ENCODE peak calls at places on chromosomes 6 and 20, in eight cellular contexts. J is GM12865, L is ovary, S is neural progenitor cell, Y is right cardiac atrium, T is heart left ventricle, B is OCI-LY7, Q is IMR-90. I is an unnamed sample.

GRCh38 chr20:8129211-8129986 is 2.7 kb upstream of the PLCB1 start:
- DNase-seq in J (no peak), L (no peak), S (no peak), Y (peak), T (no peak), B (no peak), Q (peak), I (peak)

GRCh38 chr20:33653218-33653899 is 8.8 kb upstream of the C20orf144 start:
- DNase-seq in J (peak), L (peak), S (peak), Y (peak), T (peak), B (peak), Q (peak), I (peak)

GRCh38 chr6:17042422-17043147 is 59.3 kb upstream of the STMND1 start:
- DNase-seq in J (no peak), L (no peak), S (peak), Y (no peak), T (peak), B (no peak), Q (peak), I (peak)

GRCh38 chr6:106247293-106247692 is 78.3 kb downstream of the ATG5 start:
- DNase-seq in J (peak), L (no peak), S (no peak), Y (no peak), T (no peak), B (no peak), Q (peak), I (no peak)

GRCh38 chr20:47032969-47033578 is 138.4 kb downstream of the EYA2 start:
- DNase-seq in J (no peak), L (no peak), S (no peak), Y (no peak), T (no peak), B (no peak), Q (no peak), I (no peak)

GRCh38 chr6:133590814-133591213 is 298.1 kb upstream of the TCF21 start:
- DNase-seq in J (no peak), L (no peak), S (no peak), Y (no peak), T (no peak), B (no peak), Q (peak), I (peak)

GRCh38 chr6:30411515-30412207 is 66.7 kb downstream of the RPP21 start:
- DNase-seq in J (peak), L (no peak), S (peak), Y (peak), T (peak), B (peak), Q (peak), I (peak)

GRCh38 chr6:7058250-7058923 is 49.4 kb upstream of the RREB1 start:
- DNase-seq in J (no peak), L (no peak), S (no peak), Y (no peak), T (peak), B (no peak), Q (peak), I (peak)

GRCh38 chr6:81562169-81562568 is 190.3 kb downstream of the TENT5A start:
- DNase-seq in J (no peak), L (no peak), S (no peak), Y (no peak), T (no peak), B (no peak), Q (peak), I (peak)

GRCh38 chr6:139490482-139490881 is 116.0 kb upstream of the CITED2 start:
- DNase-seq in J (peak), L (no peak), S (no peak), Y (no peak), T (no peak), B (peak), Q (peak), I (peak)

GRCh38 chr6:110595112-110595511 is 118.7 kb upstream of the SLC22A16 start:
- DNase-seq in J (no peak), L (no peak), S (no peak), Y (no peak), T (no peak), B (no peak), Q (no peak), I (peak)

GRCh38 chr6:22247916-22248482 is 48.8 kb downstream of the PRL start:
- DNase-seq in J (no peak), L (no peak), S (no peak), Y (no peak), T (no peak), B (no peak), Q (no peak), I (peak)

GRCh38 chr20:2524435-2525272 is 11.7 kb upstream of the TMC2 start:
- DNase-seq in J (peak), L (peak), S (peak), Y (peak), T (peak), B (peak), Q (peak), I (peak)

GRCh38 chr6:40931927-40932326 is 107.1 kb downstream of the UNC5CL start:
- DNase-seq in J (no peak), L (no peak), S (no peak), Y (no peak), T (no peak), B (no peak), Q (peak), I (no peak)

GRCh38 chr20:43187476-43188233 is 2.1 kb downstream of the PTPRT start:
- DNase-seq in J (peak), L (peak), S (peak), Y (peak), T (peak), B (peak), Q (peak), I (peak)

GRCh38 chr20:35648836-35649235 is 15.9 kb downstream of the CPNE1 start:
- DNase-seq in J (no peak), L (no peak), S (no peak), Y (no peak), T (no peak), B (no peak), Q (peak), I (peak)

DNA sequence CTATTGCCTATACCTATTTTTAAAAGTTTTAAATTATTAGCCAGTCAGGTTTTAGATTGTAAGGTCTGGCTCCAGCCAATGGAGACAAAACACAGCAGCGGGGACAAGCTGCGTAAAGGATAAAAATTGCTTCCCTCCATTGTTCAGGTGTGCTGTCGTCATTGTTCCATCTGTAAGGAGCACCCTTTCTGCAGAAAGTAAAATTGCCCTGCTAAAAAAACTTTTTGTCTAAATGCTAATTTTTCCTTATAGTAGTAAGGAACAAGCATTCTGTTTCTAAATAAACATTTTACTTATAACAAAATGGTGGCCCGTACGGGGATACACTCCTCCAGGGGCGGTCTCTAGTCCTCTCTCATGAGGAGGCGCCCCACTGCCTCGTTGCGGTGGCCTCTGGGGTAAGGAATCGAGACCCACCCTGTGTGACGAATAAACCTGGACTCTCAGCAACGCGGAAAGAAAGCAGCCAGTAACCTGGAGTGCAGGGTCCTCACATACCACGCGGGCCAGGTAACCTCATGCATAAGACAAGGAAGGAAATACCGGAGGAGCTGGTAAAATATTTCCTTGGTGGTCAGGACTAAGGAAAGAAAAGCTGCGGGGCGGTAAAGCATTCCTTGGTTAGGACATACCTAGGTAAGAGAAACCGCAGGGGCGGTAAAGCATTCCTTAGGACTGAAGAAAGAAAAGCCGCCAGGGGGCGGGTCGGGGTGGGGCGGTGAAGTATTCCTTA is 80.5 kb downstream of the SYTL3 start:
- DNase-seq in J (no peak), L (no peak), S (peak), Y (no peak), T (no peak), B (no peak), Q (no peak), I (no peak)
- H3K4me3 ChIP-seq in J (no peak), L (no peak), S (peak), Y (no peak), T (no peak), B (no peak), Q (no peak), I (no peak)

GRCh38 chr20:53900380-53900999 is 169.9 kb downstream of the BCAS1 start:
- DNase-seq in J (peak), L (no peak), S (no peak), Y (no peak), T (no peak), B (no peak), Q (peak), I (peak)

GRCh38 chr20:53903652-53903987 is 166.8 kb downstream of the BCAS1 start:
- DNase-seq in J (no peak), L (no peak), S (no peak), Y (no peak), T (no peak), B (no peak), Q (no peak), I (no peak)

GRCh38 chr20:53901064-53901463 is 169.3 kb downstream of the BCAS1 start:
- DNase-seq in J (no peak), L (no peak), S (no peak), Y (no peak), T (no peak), B (no peak), Q (peak), I (peak)

GRCh38 chr20:53902968-53903651 is 167.3 kb downstream of the BCAS1 start:
- DNase-seq in J (no peak), L (no peak), S (no peak), Y (no peak), T (no peak), B (no peak), Q (no peak), I (peak)

DNA sequence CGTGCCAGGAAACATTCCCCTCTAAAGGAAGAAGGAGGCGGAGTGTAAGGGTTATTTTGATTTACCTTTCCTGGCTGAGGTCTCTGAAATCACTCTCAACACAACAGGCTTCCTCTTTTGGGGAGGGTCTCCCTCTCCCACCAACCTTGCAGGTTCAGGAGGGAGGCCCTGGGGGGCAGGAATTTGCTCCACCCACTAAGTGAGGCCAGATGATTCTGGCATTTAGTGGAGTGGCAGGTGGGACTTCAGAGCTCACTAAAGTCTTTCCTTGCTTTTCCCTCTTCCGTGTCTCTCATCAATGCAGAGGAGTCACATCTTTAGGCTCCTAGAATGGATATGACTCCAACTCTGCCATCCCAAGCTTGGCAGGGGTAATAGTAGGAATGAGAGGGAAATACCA is 168.7 kb downstream of the BCAS1 start:
- DNase-seq in J (no peak), L (no peak), S (no peak), Y (no peak), T (no peak), B (no peak), Q (no peak), I (no peak)
- H3K4me3 ChIP-seq in J (no peak), L (no peak), S (no peak), Y (no peak), T (no peak), B (no peak), Q (no peak), I (no peak)

GRCh38 chr6:145962581-145962980 is 1.6 kb downstream of the SHPRH start:
- DNase-seq in J (no peak), L (no peak), S (no peak), Y (no peak), T (no peak), B (no peak), Q (no peak), I (no peak)
- H3K4me3 ChIP-seq in J (peak), L (peak), S (peak), Y (peak), T (no peak), B (peak), Q (no peak), I (peak)

GRCh38 chr6:27834879-27835549 is 77.2 kb downstream of the OR2B2 start:
- DNase-seq in J (peak), L (no peak), S (no peak), Y (no peak), T (no peak), B (peak), Q (no peak), I (no peak)

GRCh38 chr6:27825025-27825823 is 87.0 kb downstream of the OR2B2 start:
- DNase-seq in J (peak), L (no peak), S (no peak), Y (no peak), T (no peak), B (peak), Q (no peak), I (no peak)

GRCh38 chr6:27834384-27834783 is 77.8 kb downstream of the OR2B2 start:
- DNase-seq in J (no peak), L (no peak), S (no peak), Y (no peak), T (no peak), B (no peak), Q (no peak), I (no peak)

GRCh38 chr6:27830212-27830664 is 82.0 kb downstream of the OR2B2 start:
- DNase-seq in J (no peak), L (no peak), S (peak), Y (no peak), T (no peak), B (no peak), Q (no peak), I (no peak)

GRCh38 chr6:27829453-27830211 is 82.6 kb downstream of the OR2B2 start:
- DNase-seq in J (no peak), L (no peak), S (no peak), Y (no peak), T (no peak), B (peak), Q (peak), I (no peak)
- H3K4me3 ChIP-seq in J (peak), L (no peak), S (peak), Y (no peak), T (no peak), B (peak), Q (peak), I (peak)

DNA sequence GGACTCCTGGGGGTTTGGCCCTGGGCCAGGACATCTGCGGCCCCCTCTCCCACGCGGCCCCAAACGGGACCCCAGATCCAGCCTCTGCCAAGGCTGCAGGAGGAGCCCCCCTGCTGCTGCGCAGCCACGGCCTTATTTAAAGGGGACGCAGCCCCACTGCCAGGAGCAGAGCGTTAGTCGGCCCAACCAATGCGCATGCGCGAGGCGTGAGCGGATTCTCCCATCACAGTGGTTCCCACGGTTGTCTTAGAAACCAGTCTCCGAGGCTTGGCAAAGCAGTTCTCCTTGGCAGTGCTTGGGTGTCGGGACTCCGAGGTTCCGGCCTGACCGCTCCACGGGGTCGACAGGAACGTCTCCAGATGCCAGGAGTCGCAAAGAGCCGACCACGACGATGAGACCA is 288.3 kb upstream of the ZNF337 start:
- DNase-seq in J (no peak), L (peak), S (no peak), Y (peak), T (peak), B (no peak), Q (peak), I (peak)
- H3K4me3 ChIP-seq in J (no peak), L (peak), S (no peak), Y (peak), T (no peak), B (no peak), Q (peak), I (no peak)

DNA sequence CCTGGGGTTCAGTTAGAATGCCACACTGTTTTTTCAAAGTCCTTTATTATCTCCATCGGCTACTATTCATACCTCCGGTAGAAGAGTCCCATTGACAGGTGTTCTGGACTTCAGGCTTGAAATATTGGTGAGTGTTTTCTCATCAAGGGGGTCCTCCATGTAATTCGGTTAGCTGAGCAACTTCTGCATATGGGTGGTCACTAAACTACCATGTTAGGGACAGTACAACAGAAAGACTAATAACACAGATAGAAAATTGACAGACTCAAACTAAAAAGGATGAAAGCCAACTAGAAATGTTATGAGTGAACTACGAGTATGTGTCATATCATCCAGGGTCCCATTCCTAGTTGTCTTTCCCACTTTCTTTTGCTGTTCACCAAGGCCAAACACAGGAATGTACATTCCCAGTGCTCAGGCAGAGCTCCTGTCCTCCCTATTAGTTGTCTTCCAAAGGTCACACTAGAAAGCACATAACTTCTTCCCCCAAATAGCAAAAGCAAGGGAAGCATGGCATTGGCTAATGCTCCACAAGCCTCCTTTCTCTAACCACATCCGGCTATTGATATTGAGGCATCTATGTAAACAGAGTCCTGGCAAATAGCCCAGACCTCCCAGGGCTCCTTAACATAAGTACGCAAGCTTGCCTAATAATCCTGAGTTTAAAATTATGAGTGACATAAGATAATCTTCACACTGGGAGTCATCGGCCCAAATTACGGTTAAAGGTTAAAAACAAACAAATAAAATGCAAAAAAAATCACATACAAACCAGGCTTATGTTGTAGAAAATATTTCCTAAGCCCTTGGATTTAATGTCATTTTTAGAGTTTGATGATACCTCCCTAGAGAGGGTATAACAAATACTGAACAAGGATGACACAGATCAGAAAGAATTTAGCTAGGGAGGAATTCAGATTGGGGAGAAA is 13.2 kb downstream of the CCN2 start:
- DNase-seq in J (no peak), L (no peak), S (no peak), Y (no peak), T (no peak), B (no peak), Q (peak), I (peak)
- H3K4me3 ChIP-seq in J (no peak), L (no peak), S (no peak), Y (no peak), T (no peak), B (no peak), Q (no peak), I (no peak)

DNA sequence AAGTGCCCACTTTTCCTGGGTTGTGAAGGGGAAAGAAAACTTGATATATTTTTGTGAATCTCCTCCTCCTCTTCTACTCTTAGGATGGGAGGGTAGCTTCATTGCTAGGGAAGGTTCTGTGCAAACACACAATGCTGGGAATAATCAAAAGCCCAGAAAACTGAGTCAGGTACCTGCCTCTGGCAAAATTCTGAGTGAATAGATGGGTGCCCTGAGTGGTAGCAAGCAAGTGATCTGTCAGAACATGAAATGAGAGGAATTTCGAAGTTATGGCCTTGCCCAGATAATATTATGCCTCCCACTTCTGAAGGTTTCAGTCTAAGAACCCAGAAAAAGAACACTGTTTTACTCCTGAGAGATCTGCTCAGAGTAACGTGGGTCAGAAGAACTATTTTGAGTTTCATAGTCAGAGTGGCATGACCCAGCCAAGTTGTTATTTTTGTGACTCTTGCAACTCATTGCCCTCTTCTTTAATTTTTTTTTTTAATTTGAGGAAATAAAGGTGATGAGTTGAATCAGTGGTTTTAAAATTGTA is 158.3 kb downstream of the BMP2 start:
- DNase-seq in J (no peak), L (no peak), S (no peak), Y (no peak), T (no peak), B (no peak), Q (no peak), I (no peak)
- H3K4me3 ChIP-seq in J (no peak), L (no peak), S (no peak), Y (no peak), T (no peak), B (no peak), Q (no peak), I (no peak)

I was measured in cardiac fibroblast.